ENCODE peak calls at places on chromosomes 12 and 14, in seven cellular contexts. One of them, this sample, is unnamed.

GRCh38 chr12:56151672-56152131 is 685 bp upstream of the MYL6B start:
- DNase-seq in stimulated activated CD4-positive, alpha-beta T cell treated with anti-CD3 and anti-CD28 coated beads, Interleukin-1b, Interleukin-23, amount 100 ng/mL, for 1 hour: no peak
- DNase-seq in GDM1: no peak
- DNase-seq in neural crest cell: no peak
- DNase-seq in T-helper 2 cell: peak
- DNase-seq in amygdala: no peak
- DNase-seq in NB4: no peak
- DNase-seq in this sample: peak

GRCh38 chr12:123912415-123913385 is 59.9 kb downstream of the CCDC92 start:
- DNase-seq in stimulated activated CD4-positive, alpha-beta T cell treated with anti-CD3 and anti-CD28 coated beads, Interleukin-1b, Interleukin-23, amount 100 ng/mL, for 1 hour: no peak
- DNase-seq in GDM1: no peak
- DNase-seq in neural crest cell: no peak
- DNase-seq in T-helper 2 cell: no peak
- DNase-seq in amygdala: no peak
- DNase-seq in NB4: no peak
- DNase-seq in this sample: no peak

GRCh38 chr12:30450226-30450625 is 245.4 kb downstream of the IPO8 start:
- DNase-seq in stimulated activated CD4-positive, alpha-beta T cell treated with anti-CD3 and anti-CD28 coated beads, Interleukin-1b, Interleukin-23, amount 100 ng/mL, for 1 hour: no peak
- DNase-seq in GDM1: no peak
- DNase-seq in neural crest cell: no peak
- DNase-seq in T-helper 2 cell: no peak
- DNase-seq in amygdala: no peak
- DNase-seq in NB4: no peak
- DNase-seq in this sample: no peak

GRCh38 chr12:62660763-62661162 is 194.1 kb downstream of the MON2 start:
- DNase-seq in stimulated activated CD4-positive, alpha-beta T cell treated with anti-CD3 and anti-CD28 coated beads, Interleukin-1b, Interleukin-23, amount 100 ng/mL, for 1 hour: no peak
- DNase-seq in GDM1: no peak
- DNase-seq in neural crest cell: no peak
- DNase-seq in T-helper 2 cell: no peak
- DNase-seq in amygdala: no peak
- DNase-seq in NB4: no peak
- DNase-seq in this sample: no peak

GRCh38 chr12:105587237-105587636 is 256.7 kb downstream of the C12orf75 start:
- DNase-seq in stimulated activated CD4-positive, alpha-beta T cell treated with anti-CD3 and anti-CD28 coated beads, Interleukin-1b, Interleukin-23, amount 100 ng/mL, for 1 hour: no peak
- DNase-seq in GDM1: no peak
- DNase-seq in neural crest cell: no peak
- DNase-seq in T-helper 2 cell: no peak
- DNase-seq in amygdala: no peak
- DNase-seq in NB4: no peak
- DNase-seq in this sample: no peak

GRCh38 chr14:70955543-70956480 is 48.6 kb downstream of the PCNX1 start:
- DNase-seq in stimulated activated CD4-positive, alpha-beta T cell treated with anti-CD3 and anti-CD28 coated beads, Interleukin-1b, Interleukin-23, amount 100 ng/mL, for 1 hour: no peak
- DNase-seq in GDM1: no peak
- DNase-seq in neural crest cell: no peak
- DNase-seq in T-helper 2 cell: peak
- DNase-seq in amygdala: no peak
- DNase-seq in NB4: peak
- DNase-seq in this sample: peak

GRCh38 chr14:104865069-104865630 is at the start of gene CEP170B:
- DNase-seq in stimulated activated CD4-positive, alpha-beta T cell treated with anti-CD3 and anti-CD28 coated beads, Interleukin-1b, Interleukin-23, amount 100 ng/mL, for 1 hour: peak
- DNase-seq in GDM1: no peak
- DNase-seq in neural crest cell: no peak
- DNase-seq in T-helper 2 cell: peak
- DNase-seq in amygdala: no peak
- DNase-seq in NB4: peak
- DNase-seq in this sample: no peak

GRCh38 chr14:65156568-65157366 is 54.5 kb upstream of the MAX start:
- DNase-seq in stimulated activated CD4-positive, alpha-beta T cell treated with anti-CD3 and anti-CD28 coated beads, Interleukin-1b, Interleukin-23, amount 100 ng/mL, for 1 hour: no peak
- DNase-seq in GDM1: no peak
- DNase-seq in neural crest cell: no peak
- DNase-seq in T-helper 2 cell: no peak
- DNase-seq in amygdala: no peak
- DNase-seq in NB4: peak
- DNase-seq in this sample: no peak

GRCh38 chr14:93085916-93086315 is 29.8 kb downstream of the ITPK1 start:
- DNase-seq in stimulated activated CD4-positive, alpha-beta T cell treated with anti-CD3 and anti-CD28 coated beads, Interleukin-1b, Interleukin-23, amount 100 ng/mL, for 1 hour: no peak
- DNase-seq in GDM1: no peak
- DNase-seq in neural crest cell: no peak
- DNase-seq in T-helper 2 cell: no peak
- DNase-seq in amygdala: no peak
- DNase-seq in NB4: no peak
- DNase-seq in this sample: no peak

GRCh38 chr12:130764475-130765185 is 48.5 kb upstream of the RIMBP2 start:
- DNase-seq in stimulated activated CD4-positive, alpha-beta T cell treated with anti-CD3 and anti-CD28 coated beads, Interleukin-1b, Interleukin-23, amount 100 ng/mL, for 1 hour: no peak
- DNase-seq in GDM1: no peak
- DNase-seq in neural crest cell: no peak
- DNase-seq in T-helper 2 cell: no peak
- DNase-seq in amygdala: no peak
- DNase-seq in NB4: peak
- DNase-seq in this sample: no peak

GRCh38 chr12:113740699-113741098 is 225.4 kb downstream of the RBM19 start:
- DNase-seq in stimulated activated CD4-positive, alpha-beta T cell treated with anti-CD3 and anti-CD28 coated beads, Interleukin-1b, Interleukin-23, amount 100 ng/mL, for 1 hour: no peak
- DNase-seq in GDM1: no peak
- DNase-seq in neural crest cell: no peak
- DNase-seq in T-helper 2 cell: no peak
- DNase-seq in amygdala: no peak
- DNase-seq in NB4: no peak
- DNase-seq in this sample: no peak

GRCh38 chr12:78473136-78473535 is 391.4 kb upstream of the SYT1 start:
- DNase-seq in stimulated activated CD4-positive, alpha-beta T cell treated with anti-CD3 and anti-CD28 coated beads, Interleukin-1b, Interleukin-23, amount 100 ng/mL, for 1 hour: no peak
- DNase-seq in GDM1: no peak
- DNase-seq in neural crest cell: no peak
- DNase-seq in T-helper 2 cell: no peak
- DNase-seq in amygdala: no peak
- DNase-seq in NB4: no peak
- DNase-seq in this sample: no peak

GRCh38 chr12:112165624-112166023 is 40.3 kb downstream of the TRAFD1 start:
- DNase-seq in stimulated activated CD4-positive, alpha-beta T cell treated with anti-CD3 and anti-CD28 coated beads, Interleukin-1b, Interleukin-23, amount 100 ng/mL, for 1 hour: no peak
- DNase-seq in GDM1: no peak
- DNase-seq in neural crest cell: no peak
- DNase-seq in T-helper 2 cell: no peak
- DNase-seq in amygdala: no peak
- DNase-seq in NB4: no peak
- DNase-seq in this sample: no peak

GRCh38 chr12:118126119-118126757 is 9.7 kb upstream of the PEBP1 start:
- DNase-seq in stimulated activated CD4-positive, alpha-beta T cell treated with anti-CD3 and anti-CD28 coated beads, Interleukin-1b, Interleukin-23, amount 100 ng/mL, for 1 hour: no peak
- DNase-seq in GDM1: no peak
- DNase-seq in neural crest cell: no peak
- DNase-seq in T-helper 2 cell: no peak
- DNase-seq in amygdala: no peak
- DNase-seq in NB4: no peak
- DNase-seq in this sample: no peak

GRCh38 chr14:92426237-92426636 is 87.3 kb upstream of the RIN3 start:
- DNase-seq in stimulated activated CD4-positive, alpha-beta T cell treated with anti-CD3 and anti-CD28 coated beads, Interleukin-1b, Interleukin-23, amount 100 ng/mL, for 1 hour: no peak
- DNase-seq in GDM1: no peak
- DNase-seq in neural crest cell: no peak
- DNase-seq in T-helper 2 cell: no peak
- DNase-seq in amygdala: no peak
- DNase-seq in NB4: no peak
- DNase-seq in this sample: no peak

GRCh38 chr14:24274101-24274543 is 2.7 kb upstream of the RABGGTA start:
- DNase-seq in stimulated activated CD4-positive, alpha-beta T cell treated with anti-CD3 and anti-CD28 coated beads, Interleukin-1b, Interleukin-23, amount 100 ng/mL, for 1 hour: no peak
- DNase-seq in GDM1: no peak
- DNase-seq in neural crest cell: no peak
- DNase-seq in T-helper 2 cell: peak
- DNase-seq in amygdala: no peak
- DNase-seq in NB4: peak
- DNase-seq in this sample: no peak

GRCh38 chr12:115210533-115211252 is 526.7 kb upstream of the TBX3 start:
- DNase-seq in stimulated activated CD4-positive, alpha-beta T cell treated with anti-CD3 and anti-CD28 coated beads, Interleukin-1b, Interleukin-23, amount 100 ng/mL, for 1 hour: no peak
- DNase-seq in GDM1: no peak
- DNase-seq in neural crest cell: no peak
- DNase-seq in T-helper 2 cell: no peak
- DNase-seq in amygdala: no peak
- DNase-seq in NB4: no peak
- DNase-seq in this sample: no peak

GRCh38 chr14:77007339-77007974 is 21.1 kb downstream of the IRF2BPL start:
- DNase-seq in stimulated activated CD4-positive, alpha-beta T cell treated with anti-CD3 and anti-CD28 coated beads, Interleukin-1b, Interleukin-23, amount 100 ng/mL, for 1 hour: no peak
- DNase-seq in GDM1: no peak
- DNase-seq in neural crest cell: no peak
- DNase-seq in T-helper 2 cell: no peak
- DNase-seq in amygdala: no peak
- DNase-seq in NB4: no peak
- DNase-seq in this sample: no peak

GRCh38 chr12:4037747-4038312 is 164.6 kb upstream of the PARP11 start:
- DNase-seq in stimulated activated CD4-positive, alpha-beta T cell treated with anti-CD3 and anti-CD28 coated beads, Interleukin-1b, Interleukin-23, amount 100 ng/mL, for 1 hour: no peak
- DNase-seq in GDM1: no peak
- DNase-seq in neural crest cell: peak
- DNase-seq in T-helper 2 cell: no peak
- DNase-seq in amygdala: peak
- DNase-seq in NB4: peak
- DNase-seq in this sample: no peak

GRCh38 chr14:55434805-55435174 is 5.6 kb downstream of the TBPL2 start:
- DNase-seq in stimulated activated CD4-positive, alpha-beta T cell treated with anti-CD3 and anti-CD28 coated beads, Interleukin-1b, Interleukin-23, amount 100 ng/mL, for 1 hour: no peak
- DNase-seq in GDM1: no peak
- DNase-seq in neural crest cell: no peak
- DNase-seq in T-helper 2 cell: no peak
- DNase-seq in amygdala: no peak
- DNase-seq in NB4: no peak
- DNase-seq in this sample: no peak

GRCh38 chr12:67366530-67367196 is 97.5 kb downstream of the CAND1 start:
- DNase-seq in stimulated activated CD4-positive, alpha-beta T cell treated with anti-CD3 and anti-CD28 coated beads, Interleukin-1b, Interleukin-23, amount 100 ng/mL, for 1 hour: no peak
- DNase-seq in GDM1: no peak
- DNase-seq in neural crest cell: no peak
- DNase-seq in T-helper 2 cell: no peak
- DNase-seq in amygdala: no peak
- DNase-seq in NB4: no peak
- DNase-seq in this sample: no peak

GRCh38 chr12:9346866-9347327 is 138.7 kb upstream of the PZP start:
- DNase-seq in stimulated activated CD4-positive, alpha-beta T cell treated with anti-CD3 and anti-CD28 coated beads, Interleukin-1b, Interleukin-23, amount 100 ng/mL, for 1 hour: no peak
- DNase-seq in GDM1: no peak
- DNase-seq in neural crest cell: no peak
- DNase-seq in T-helper 2 cell: no peak
- DNase-seq in amygdala: no peak
- DNase-seq in NB4: no peak
- DNase-seq in this sample: no peak

GRCh38 chr12:2970744-2971143 is 11.5 kb downstream of the TEAD4 start:
- DNase-seq in stimulated activated CD4-positive, alpha-beta T cell treated with anti-CD3 and anti-CD28 coated beads, Interleukin-1b, Interleukin-23, amount 100 ng/mL, for 1 hour: no peak
- DNase-seq in GDM1: no peak
- DNase-seq in neural crest cell: no peak
- DNase-seq in T-helper 2 cell: no peak
- DNase-seq in amygdala: no peak
- DNase-seq in NB4: no peak
- DNase-seq in this sample: no peak

GRCh38 chr12:26987634-26988424 is 26.4 kb downstream of the TM7SF3 start:
- DNase-seq in stimulated activated CD4-positive, alpha-beta T cell treated with anti-CD3 and anti-CD28 coated beads, Interleukin-1b, Interleukin-23, amount 100 ng/mL, for 1 hour: no peak
- DNase-seq in GDM1: no peak
- DNase-seq in neural crest cell: no peak
- DNase-seq in T-helper 2 cell: no peak
- DNase-seq in amygdala: no peak
- DNase-seq in NB4: peak
- DNase-seq in this sample: no peak

GRCh38 chr12:47870175-47870781 is 34.5 kb downstream of the VDR start:
- DNase-seq in stimulated activated CD4-positive, alpha-beta T cell treated with anti-CD3 and anti-CD28 coated beads, Interleukin-1b, Interleukin-23, amount 100 ng/mL, for 1 hour: no peak
- DNase-seq in GDM1: no peak
- DNase-seq in neural crest cell: peak
- DNase-seq in T-helper 2 cell: no peak
- DNase-seq in amygdala: no peak
- DNase-seq in NB4: peak
- DNase-seq in this sample: no peak

This sample was measured in T-helper 1 cell.